ENCODE peak calls at places on chromosomes 2 and 18, in four cellular contexts. E is CD8-positive, alpha-beta memory T cell; P is NCI-H748 treated with DMSO at 0.1 percent for 48 hours; I is sciatic nerve. G is an unnamed sample.
A peak's percentile ranks its signal among the peaks of the same experiment; 100 is the strongest.

GRCh38 chr2:86821306-86821705 is 30.6 kb upstream of the CD8A start:
- DNase-seq in E (peak; percentile 63), P (no peak), I (no peak), G (no peak)

GRCh38 chr18:35038029-35038428 is 3.2 kb upstream of the MAPRE2 start:
- DNase-seq in E (no peak), P (no peak), I (no peak), G (no peak)

GRCh38 chr2:163364736-163365135 is 371.1 kb downstream of the FIGN start:
- DNase-seq in E (no peak), P (no peak), I (no peak), G (no peak)

GRCh38 chr2:42954227-42954962 is 162.0 kb upstream of the HAAO start:
- DNase-seq in E (no peak), P (no peak), I (no peak), G (peak; percentile 35)

GRCh38 chr2:1494906-1495305 is 81.6 kb downstream of the TPO start:
- DNase-seq in E (no peak), P (no peak), I (no peak), G (no peak)

GRCh38 chr2:148926291-148926961 is 51.4 kb downstream of the KIF5C start:
- DNase-seq in E (peak; percentile 60), P (no peak), I (no peak), G (peak; percentile 9)

GRCh38 chr2:42359894-42360483 is 1.0 kb downstream of the COX7A2L start:
- DNase-seq in E (no peak), P (no peak), I (no peak), G (no peak)

GRCh38 chr2:116877274-116877673 is 937.2 kb upstream of the DDX18 start:
- DNase-seq in E (no peak), P (no peak), I (no peak), G (no peak)

GRCh38 chr2:101776172-101777043 is 78.9 kb downstream of the MAP4K4 start:
- DNase-seq in E (no peak), P (no peak), I (no peak), G (no peak)

GRCh38 chr2:64988420-64989125 is 626 bp upstream of the SLC1A4 start:
- DNase-seq in E (peak; percentile 71), P (no peak), I (peak; percentile 76), G (peak; percentile 52)

GRCh38 chr2:37833420-37833819 is 91.7 kb upstream of the RMDN2 start:
- DNase-seq in E (no peak), P (no peak), I (no peak), G (no peak)

GRCh38 chr2:68505603-68506159 is 38.3 kb downstream of the APLF start:
- DNase-seq in E (no peak), P (no peak), I (no peak), G (no peak)

GRCh38 chr2:238518127-238518827 is 91.5 kb downstream of the ASB1 start:
- DNase-seq in E (no peak), P (no peak), I (no peak), G (no peak)

GRCh38 chr18:75211002-75211621 is 515 bp downstream of the TSHZ1 start:
- DNase-seq in E (no peak), P (no peak), I (no peak), G (no peak)

GRCh38 chr2:218569038-218569431 is 396 bp downstream of the CNOT9 start:
- DNase-seq in E (peak; percentile 69), P (no peak), I (peak; percentile 70), G (peak; percentile 37)

GRCh38 chr2:205056066-205056678 is 510.9 kb downstream of the PARD3B start:
- DNase-seq in E (no peak), P (no peak), I (no peak), G (no peak)

GRCh38 chr2:127506502-127506901 is 19.8 kb downstream of the IWS1 start:
- DNase-seq in E (no peak), P (no peak), I (no peak), G (no peak)

GRCh38 chr2:12597555-12597954 is 119.2 kb upstream of the TRIB2 start:
- DNase-seq in E (no peak), P (no peak), I (no peak), G (no peak)

GRCh38 chr2:23488584-23488983 is 103.6 kb downstream of the KLHL29 start:
- DNase-seq in E (no peak), P (no peak), I (no peak), G (no peak)

G was measured in kidney glomerular epithelial cell.